ENCODE peak calls at places on chromosomes 11 and 22, in four cellular contexts. One of them, this sample, is unnamed.

GRCh38 chr11:38191101-38191500 is 1593.1 kb upstream of the RAG2 start:
- DNase-seq in HEK293T: no peak
- DNase-seq in GM12878: no peak
- DNase-seq in K562: no peak
- DNase-seq in this sample: no peak

GRCh38 chr22:22759889-22760546 is 115.6 kb downstream of the GGTLC2 start:
- DNase-seq in HEK293T: no peak
- DNase-seq in GM12878: no peak
- DNase-seq in K562: peak; percentile 43
- DNase-seq in this sample: no peak

GRCh38 chr22:35313311-35314121 is 13.8 kb downstream of the TOM1 start:
- DNase-seq in HEK293T: no peak
- DNase-seq in GM12878: no peak
- DNase-seq in K562: no peak
- DNase-seq in this sample: peak; percentile 70

GRCh38 chr11:45933131-45933821 is 10.8 kb downstream of the LARGE2 start:
- DNase-seq in HEK293T: no peak
- DNase-seq in GM12878: no peak
- DNase-seq in K562: no peak
- DNase-seq in this sample: no peak

GRCh38 chr11:11772865-11773515 is 68.8 kb upstream of the USP47 start:
- DNase-seq in HEK293T: no peak
- DNase-seq in GM12878: no peak
- DNase-seq in K562: no peak
- DNase-seq in this sample: no peak

GRCh38 chr22:31279821-31280496 is 12.3 kb downstream of the PIK3IP1 start:
- DNase-seq in HEK293T: no peak
- DNase-seq in GM12878: no peak
- DNase-seq in K562: no peak
- DNase-seq in this sample: no peak

GRCh38 chr11:83566948-83567347 is 280.8 kb upstream of the CCDC90B start:
- DNase-seq in HEK293T: no peak
- DNase-seq in GM12878: no peak
- DNase-seq in K562: no peak
- DNase-seq in this sample: no peak

GRCh38 chr11:133123371-133123770 is 408.9 kb downstream of the OPCML start:
- DNase-seq in HEK293T: no peak
- DNase-seq in GM12878: no peak
- DNase-seq in K562: no peak
- DNase-seq in this sample: no peak

GRCh38 chr11:99142237-99142636 is 121.5 kb downstream of the CNTN5 start:
- DNase-seq in HEK293T: no peak
- DNase-seq in GM12878: no peak
- DNase-seq in K562: no peak
- DNase-seq in this sample: no peak

GRCh38 chr22:44399906-44400762 is 87.4 kb upstream of the SHISAL1 start:
- DNase-seq in HEK293T: no peak
- DNase-seq in GM12878: no peak
- DNase-seq in K562: no peak
- DNase-seq in this sample: no peak

GRCh38 chr22:48633996-48634836 is 1193.5 kb downstream of the BRD1 start:
- DNase-seq in HEK293T: no peak
- DNase-seq in GM12878: no peak
- DNase-seq in K562: no peak
- DNase-seq in this sample: no peak

GRCh38 chr11:78149646-78150045 is 10.2 kb upstream of the ALG8 start:
- DNase-seq in HEK293T: no peak
- DNase-seq in GM12878: no peak
- DNase-seq in K562: no peak
- DNase-seq in this sample: no peak

GRCh38 chr11:69270929-69271328 is 23.0 kb upstream of the MYEOV start:
- DNase-seq in HEK293T: no peak
- DNase-seq in GM12878: no peak
- DNase-seq in K562: no peak
- DNase-seq in this sample: no peak

GRCh38 chr11:94895451-94895850 is 77.9 kb downstream of the CWC15 start:
- DNase-seq in HEK293T: no peak
- DNase-seq in GM12878: no peak
- DNase-seq in K562: no peak
- DNase-seq in this sample: no peak

GRCh38 chr11:57338152-57338551 is at the start of gene P2RX3:
- DNase-seq in HEK293T: no peak
- DNase-seq in GM12878: no peak
- DNase-seq in K562: no peak
- DNase-seq in this sample: no peak

GRCh38 chr11:108561535-108561991 is 32.0 kb downstream of the EXPH5 start:
- DNase-seq in HEK293T: no peak
- DNase-seq in GM12878: no peak
- DNase-seq in K562: no peak
- DNase-seq in this sample: no peak

DNA sequence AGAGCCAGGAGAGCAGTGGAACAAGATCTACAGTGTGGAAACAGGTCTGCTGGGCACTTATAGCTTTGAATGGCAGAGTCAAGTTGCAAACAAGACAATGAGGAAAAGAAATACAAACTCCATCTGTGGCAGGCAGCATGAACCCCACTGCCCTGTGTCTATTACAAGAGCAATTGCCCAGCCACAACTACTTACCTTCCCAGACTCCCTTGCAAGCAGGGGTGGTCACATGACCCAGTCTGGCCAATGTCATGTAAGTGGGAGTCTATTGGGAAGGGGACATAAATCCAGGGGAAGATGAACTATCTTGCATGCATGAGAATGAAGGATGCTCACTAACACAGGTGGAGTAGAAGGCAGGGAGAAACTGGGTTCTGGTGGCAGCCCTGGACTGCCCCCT is 44.1 kb upstream of the RFPL3 start:
- DNase-seq in HEK293T: no peak
- DNase-seq in GM12878: no peak
- DNase-seq in K562: no peak
- DNase-seq in this sample: no peak
- TF ChIP-seq FOXK2 in HEK293T: no peak
- TF ChIP-seq FOXK2 in GM12878: no peak
- TF ChIP-seq FOXK2 in K562: no peak
- TF ChIP-seq FOXK2 in this sample: no peak

GRCh38 chr22:27948569-27948968 is 29.5 kb upstream of the PITPNB start:
- DNase-seq in HEK293T: no peak
- DNase-seq in GM12878: no peak
- DNase-seq in K562: no peak
- DNase-seq in this sample: no peak

GRCh38 chr22:27949421-27949820 is 30.4 kb upstream of the PITPNB start:
- DNase-seq in HEK293T: no peak
- DNase-seq in GM12878: no peak
- DNase-seq in K562: no peak
- DNase-seq in this sample: peak; percentile 21

GRCh38 chr22:27952779-27953178 is 33.7 kb upstream of the PITPNB start:
- DNase-seq in HEK293T: no peak
- DNase-seq in GM12878: no peak
- DNase-seq in K562: no peak
- DNase-seq in this sample: no peak

GRCh38 chr22:27952091-27952490 is 33.0 kb upstream of the PITPNB start:
- DNase-seq in HEK293T: no peak
- DNase-seq in GM12878: no peak
- DNase-seq in K562: no peak
- DNase-seq in this sample: no peak

GRCh38 chr22:27947461-27947860 is 28.4 kb upstream of the PITPNB start:
- DNase-seq in HEK293T: no peak
- DNase-seq in GM12878: no peak
- DNase-seq in K562: no peak
- DNase-seq in this sample: no peak
- TF ChIP-seq FOXK2 in HEK293T: no peak
- TF ChIP-seq FOXK2 in GM12878: no peak
- TF ChIP-seq FOXK2 in K562: no peak
- TF ChIP-seq FOXK2 in this sample: no peak

GRCh38 chr11:111691731-111692130 is 74.5 kb downstream of the PPP2R1B start:
- DNase-seq in HEK293T: no peak
- DNase-seq in GM12878: no peak
- DNase-seq in K562: no peak
- DNase-seq in this sample: peak; percentile 6
- TF ChIP-seq FOXK2 in HEK293T: no peak
- TF ChIP-seq FOXK2 in GM12878: no peak
- TF ChIP-seq FOXK2 in K562: no peak
- TF ChIP-seq FOXK2 in this sample: no peak

DNA sequence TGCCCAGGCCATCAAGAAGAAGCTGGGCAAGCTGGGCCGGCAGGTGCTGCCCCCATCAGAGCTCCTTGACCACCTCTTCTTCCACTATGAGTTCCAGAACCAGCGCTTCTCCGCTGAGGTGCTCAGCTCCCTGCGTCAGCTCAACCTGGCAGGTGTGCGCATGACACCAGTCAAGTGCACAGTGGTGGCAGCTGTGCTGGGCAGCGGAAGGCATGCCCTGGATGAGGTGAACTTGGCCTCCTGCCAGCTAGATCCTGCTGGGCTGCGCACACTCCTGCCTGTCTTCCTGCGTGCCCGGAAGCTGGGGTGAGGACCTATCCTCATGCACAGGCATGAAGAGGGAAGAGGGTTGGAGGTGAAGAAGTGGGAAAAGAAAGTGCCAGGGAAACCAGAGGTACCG is 5.3 kb upstream of the NHERF4 start:
- DNase-seq in HEK293T: no peak
- DNase-seq in GM12878: no peak
- DNase-seq in K562: no peak
- DNase-seq in this sample: no peak
- TF ChIP-seq FOXK2 in HEK293T: no peak
- TF ChIP-seq FOXK2 in GM12878: no peak
- TF ChIP-seq FOXK2 in K562: no peak
- TF ChIP-seq FOXK2 in this sample: no peak

GRCh38 chr22:46487318-46487717 is 50.1 kb downstream of the CELSR1 start:
- DNase-seq in HEK293T: no peak
- DNase-seq in GM12878: no peak
- DNase-seq in K562: no peak
- DNase-seq in this sample: no peak

GRCh38 chr22:46483353-46483752 is 54.1 kb downstream of the CELSR1 start:
- DNase-seq in HEK293T: no peak
- DNase-seq in GM12878: peak; percentile 24
- DNase-seq in K562: no peak
- DNase-seq in this sample: no peak

GRCh38 chr22:46484156-46484860 is 53.1 kb downstream of the CELSR1 start:
- DNase-seq in HEK293T: no peak
- DNase-seq in GM12878: no peak
- DNase-seq in K562: no peak
- DNase-seq in this sample: no peak

GRCh38 chr22:46482311-46482710 is 55.1 kb downstream of the CELSR1 start:
- DNase-seq in HEK293T: no peak
- DNase-seq in GM12878: no peak
- DNase-seq in K562: no peak
- DNase-seq in this sample: no peak

GRCh38 chr22:46484861-46485595 is 52.4 kb downstream of the CELSR1 start:
- DNase-seq in HEK293T: no peak
- DNase-seq in GM12878: no peak
- DNase-seq in K562: no peak
- DNase-seq in this sample: no peak
- TF ChIP-seq FOXK2 in HEK293T: no peak
- TF ChIP-seq FOXK2 in GM12878: no peak
- TF ChIP-seq FOXK2 in K562: no peak
- TF ChIP-seq FOXK2 in this sample: no peak

DNA sequence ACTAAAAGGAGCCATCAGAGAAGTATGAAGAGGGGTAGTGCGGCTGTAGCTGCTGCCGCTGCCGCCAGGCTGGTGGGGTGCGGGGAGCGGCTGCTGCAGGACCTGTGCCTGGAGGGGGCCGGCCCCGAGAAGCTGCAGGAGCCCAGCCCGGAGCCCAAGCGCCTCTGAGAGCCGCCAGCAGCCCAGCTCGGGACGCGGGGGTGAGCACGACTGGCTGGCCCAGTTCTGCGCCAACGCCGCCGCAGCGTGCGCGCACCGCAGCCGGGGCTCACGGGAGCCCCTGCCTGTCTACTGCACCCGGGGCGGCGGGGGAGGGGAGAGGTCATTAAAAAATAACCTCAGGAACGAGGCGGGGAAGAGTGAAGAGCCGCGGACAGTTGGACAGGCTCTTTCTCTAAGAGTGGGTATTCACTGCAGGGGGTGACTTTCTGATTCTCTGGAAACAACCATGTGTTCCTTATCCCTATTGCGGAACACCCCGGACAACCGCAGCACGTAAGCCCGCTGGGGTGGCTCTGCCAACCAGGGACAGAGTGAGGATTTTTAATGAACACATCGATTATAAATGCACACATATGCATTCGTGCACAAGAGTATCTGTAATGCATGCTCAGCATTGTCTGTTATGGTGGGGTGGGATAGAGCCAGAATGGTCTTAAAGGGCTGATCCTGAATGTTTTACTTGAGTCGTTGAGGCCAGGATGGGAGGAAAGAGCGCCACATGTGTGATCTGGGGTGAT is 459 bp downstream of the GAS2 start:
- DNase-seq in HEK293T: no peak
- DNase-seq in GM12878: no peak
- DNase-seq in K562: no peak
- DNase-seq in this sample: peak; percentile 53
- TF ChIP-seq FOXK2 in HEK293T: no peak
- TF ChIP-seq FOXK2 in GM12878: no peak
- TF ChIP-seq FOXK2 in K562: no peak
- TF ChIP-seq FOXK2 in this sample: no peak

GRCh38 chr22:17787159-17788022 is 13.1 kb upstream of the BID start:
- DNase-seq in HEK293T: no peak
- DNase-seq in GM12878: no peak
- DNase-seq in K562: no peak
- DNase-seq in this sample: no peak

GRCh38 chr22:17789379-17790200 is 15.3 kb upstream of the BID start:
- DNase-seq in HEK293T: no peak
- DNase-seq in GM12878: no peak
- DNase-seq in K562: no peak
- DNase-seq in this sample: no peak

GRCh38 chr22:17788023-17788330 is 13.7 kb upstream of the BID start:
- DNase-seq in HEK293T: no peak
- DNase-seq in GM12878: no peak
- DNase-seq in K562: no peak
- DNase-seq in this sample: no peak

GRCh38 chr22:17786435-17787158 is 12.3 kb upstream of the BID start:
- DNase-seq in HEK293T: no peak
- DNase-seq in GM12878: no peak
- DNase-seq in K562: peak; percentile 89
- DNase-seq in this sample: peak; percentile 91

GRCh38 chr22:17788528-17789378 is 14.5 kb upstream of the BID start:
- DNase-seq in HEK293T: no peak
- DNase-seq in GM12878: no peak
- DNase-seq in K562: peak; percentile 67
- DNase-seq in this sample: no peak
- TF ChIP-seq FOXK2 in HEK293T: no peak
- TF ChIP-seq FOXK2 in GM12878: no peak
- TF ChIP-seq FOXK2 in K562: no peak
- TF ChIP-seq FOXK2 in this sample: no peak

GRCh38 chr11:62394825-62395538 is 23.9 kb upstream of the SCGB1A1 start:
- DNase-seq in HEK293T: peak; percentile 74
- DNase-seq in GM12878: peak; percentile 28
- DNase-seq in K562: peak; percentile 57
- DNase-seq in this sample: peak; percentile 71
- TF ChIP-seq FOXK2 in HEK293T: no peak
- TF ChIP-seq FOXK2 in GM12878: no peak
- TF ChIP-seq FOXK2 in K562: no peak
- TF ChIP-seq FOXK2 in this sample: no peak

This sample was measured in HepG2.